ENCODE peak calls at places on chromosome 4, in four cellular contexts. D is adipocyte, R is heart right ventricle, H is tibial nerve. M is an unnamed sample.

GRCh38 chr4:186643501-186644315 is 79.9 kb downstream of the FAT1 start:
- DNase-seq in D (peak; percentile 52), R (no peak), H (no peak), M (no peak)

GRCh38 chr4:111689731-111690130 is 455.5 kb upstream of the FAM241A start:
- DNase-seq in D (peak; percentile 30), R (no peak), H (no peak), M (no peak)

GRCh38 chr4:40575846-40576245 is 53.8 kb downstream of the RBM47 start:
- DNase-seq in D (no peak), R (no peak), H (no peak), M (no peak)

GRCh38 chr4:77154761-77155499 is 2.1 kb upstream of the CCNG2 start:
- DNase-seq in D (no peak), R (no peak), H (no peak), M (no peak)

GRCh38 chr4:139767168-139767567 is 101.5 kb downstream of the MGST2 start:
- DNase-seq in D (peak; percentile 49), R (no peak), H (no peak), M (no peak)

GRCh38 chr4:46804781-46805413 is 104.1 kb downstream of the COX7B2 start:
- DNase-seq in D (no peak), R (no peak), H (no peak), M (no peak)

GRCh38 chr4:158816953-158817352 is 48.1 kb downstream of the FNIP2 start:
- DNase-seq in D (no peak), R (no peak), H (no peak), M (no peak)

GRCh38 chr4:3788366-3788660 is 22.1 kb downstream of the ADRA2C start:
- DNase-seq in D (no peak), R (no peak), H (no peak), M (no peak)

GRCh38 chr4:146329042-146329716 is 114.8 kb downstream of the REELD1 start:
- DNase-seq in D (peak; percentile 71), R (no peak), H (no peak), M (no peak)

GRCh38 chr4:15756361-15756861 is 21.7 kb upstream of the CD38 start:
- DNase-seq in D (no peak), R (no peak), H (no peak), M (no peak)

GRCh38 chr4:156475322-156475721 is 496.3 kb downstream of the PDGFC start:
- DNase-seq in D (peak; percentile 84), R (no peak), H (no peak), M (no peak)

GRCh38 chr4:29058519-29058918 is 1661.7 kb upstream of the PCDH7 start:
- DNase-seq in D (no peak), R (no peak), H (no peak), M (no peak)

GRCh38 chr4:126512998-126513397 is 1119.8 kb upstream of the INTU start:
- DNase-seq in D (no peak), R (no peak), H (no peak), M (no peak)

GRCh38 chr4:137623013-137623412 is 90.7 kb upstream of the PCDH18 start:
- DNase-seq in D (no peak), R (no peak), H (no peak), M (no peak)

GRCh38 chr4:114694770-114695169 is 96.2 kb downstream of the UGT8 start:
- DNase-seq in D (peak; percentile 72), R (no peak), H (no peak), M (no peak)

GRCh38 chr4:142406917-142407501 is 439.1 kb downstream of the INPP4B start:
- DNase-seq in D (peak; percentile 11), R (no peak), H (no peak), M (no peak)

GRCh38 chr4:37693030-37693429 is 6.9 kb upstream of the RELL1 start:
- DNase-seq in D (no peak), R (no peak), H (no peak), M (no peak)

GRCh38 chr4:165369522-165369921 is 9.3 kb upstream of the CPE start:
- DNase-seq in D (peak; percentile 72), R (no peak), H (no peak), M (no peak)

GRCh38 chr4:158721680-158722079 is 1.5 kb downstream of the PPID start:
- DNase-seq in D (no peak), R (no peak), H (no peak), M (no peak)

GRCh38 chr4:184776821-184777220 is 42.9 kb upstream of the CENPU start:
- DNase-seq in D (no peak), R (no peak), H (no peak), M (no peak)

GRCh38 chr4:21768349-21769310 is 179.9 kb downstream of the KCNIP4 start:
- DNase-seq in D (peak; percentile 84), R (peak; percentile 9), H (no peak), M (no peak)

GRCh38 chr4:181753189-181753588 is 490.0 kb upstream of the TENM3 start:
- DNase-seq in D (no peak), R (no peak), H (no peak), M (no peak)

GRCh38 chr4:181756451-181756850 is 486.8 kb upstream of the TENM3 start:
- DNase-seq in D (no peak), R (no peak), H (no peak), M (no peak)

GRCh38 chr4:181757921-181758320 is 485.3 kb upstream of the TENM3 start:
- DNase-seq in D (no peak), R (no peak), H (no peak), M (no peak)

DNA sequence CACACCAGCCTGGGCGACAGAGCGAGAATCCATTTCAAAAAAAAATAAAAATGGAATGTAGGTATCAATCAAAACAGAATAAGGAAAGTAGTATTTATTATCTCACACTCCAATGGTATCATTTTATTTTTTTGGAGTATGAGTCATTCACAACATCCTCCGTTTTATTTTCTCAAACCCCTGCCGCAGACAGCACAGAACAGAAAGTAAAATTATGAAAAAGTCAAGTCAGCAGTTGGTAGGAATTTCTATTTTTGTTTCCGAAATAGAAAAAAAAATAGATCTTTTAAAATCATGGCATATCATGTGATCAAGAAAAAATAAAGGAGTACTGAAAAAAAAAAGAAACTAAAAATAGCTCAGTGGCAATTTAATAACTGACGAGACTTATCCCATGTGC is 490.7 kb upstream of the TENM3 start:
- DNase-seq in D (no peak), R (no peak), H (no peak), M (no peak)
- H3K4me3 ChIP-seq in D (peak overlapping the region; percentile 16), R (no peak overlapping the region), H (no peak overlapping the region), M (no peak overlapping the region)

GRCh38 chr4:149057594-149057993 is 615.4 kb upstream of the NR3C2 start:
- DNase-seq in D (no peak), R (no peak), H (no peak), M (no peak)
- H3K4me1 ChIP-seq in D (no peaks in the 10 kb centered on the region), R (no peaks in the 10 kb centered on the region), H (no peaks in the 10 kb centered on the region), M (no peaks in the 10 kb centered on the region)

GRCh38 chr4:141335166-141335565 is 114.5 kb downstream of the ZNF330 start:
- DNase-seq in D (no peak), R (no peak), H (no peak), M (no peak)

GRCh38 chr4:141328550-141329173 is 108.0 kb downstream of the ZNF330 start:
- DNase-seq in D (no peak), R (no peak), H (no peak), M (no peak)

GRCh38 chr4:141329174-141329569 is 108.5 kb downstream of the ZNF330 start:
- DNase-seq in D (peak; percentile 94), R (no peak), H (no peak), M (no peak)

DNA sequence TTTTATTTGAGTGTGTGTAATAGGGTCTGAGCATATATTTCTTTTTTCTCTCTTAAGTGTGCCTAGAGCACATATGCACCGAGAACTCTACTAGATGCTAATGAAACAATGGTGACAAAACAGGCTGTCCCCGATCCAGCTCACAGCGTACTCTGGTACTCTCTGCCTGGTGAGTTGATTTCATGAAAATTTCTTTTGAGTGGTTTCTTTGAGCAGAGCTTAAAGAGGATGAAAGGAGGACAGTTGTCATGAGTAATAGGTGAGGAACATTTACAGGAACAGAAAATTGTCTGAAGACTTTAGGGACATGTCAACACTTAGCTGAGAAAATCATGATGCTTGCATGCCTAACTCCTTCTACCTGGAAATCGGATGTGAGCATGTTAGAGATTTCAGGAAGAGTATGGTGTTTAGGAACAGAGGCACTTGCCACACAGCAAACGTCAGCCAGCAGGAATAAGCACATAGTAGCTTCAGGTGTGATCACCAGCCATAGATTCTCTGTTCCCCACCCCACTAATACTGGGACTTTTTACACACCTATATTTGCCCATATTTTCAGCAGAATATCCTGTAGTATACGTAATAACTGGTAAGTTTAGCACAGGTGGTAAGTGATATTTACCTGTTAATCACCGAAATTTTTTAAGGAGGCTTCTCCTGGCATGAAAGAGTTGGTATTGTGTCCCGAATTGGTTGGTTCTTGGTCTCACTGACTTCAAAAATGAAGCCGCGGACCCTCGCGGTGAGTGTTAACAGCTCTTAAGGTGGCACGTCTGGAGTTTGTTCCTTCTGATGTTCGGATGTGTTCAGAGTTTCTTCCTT is 111.1 kb downstream of the ZNF330 start:
- DNase-seq in D (no peak), R (no peak), H (no peak), M (no peak)
- H3K4me3 ChIP-seq in D (no peak overlapping the region), R (peak overlapping the region; percentile 38), H (no peak overlapping the region), M (no peak overlapping the region)

DNA sequence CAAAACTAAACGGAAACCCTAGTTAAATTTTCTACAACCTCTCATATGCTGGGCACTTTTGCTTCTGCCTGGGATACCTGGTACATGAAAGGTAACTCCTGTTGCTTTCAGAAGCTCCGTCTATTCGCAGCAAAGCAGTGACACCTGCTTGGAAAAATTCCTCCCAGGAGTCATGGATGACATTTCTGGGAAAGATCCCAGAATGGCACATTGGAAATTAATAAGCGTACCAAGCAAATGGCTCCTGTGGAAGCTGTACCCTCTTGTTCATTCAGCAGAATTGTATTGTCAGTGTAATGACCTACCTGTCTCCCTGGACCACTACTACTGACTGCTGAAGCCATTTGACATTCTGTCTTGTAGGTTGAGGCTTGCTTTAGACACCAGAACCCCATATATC is 349.7 kb upstream of the NOCT start:
- DNase-seq in D (no peak), R (no peak), H (no peak), M (no peak)
- H3K4me1 ChIP-seq in D (no peaks in the 10 kb centered on the region), R (peaks cover under 1% of the 10 kb centered on the region), H (no peaks in the 10 kb centered on the region), M (no peaks in the 10 kb centered on the region)